ENCODE peak calls at places on chromosomes 5 and 9, in four cellular contexts. One of them, this sample, is unnamed.
A peak's percentile ranks its signal among the peaks of the same experiment; 100 is the strongest.

GRCh38 chr9:83936523-83936922 is 15.3 kb upstream of the KIF27 start:
- DNase-seq in HepG2: no peak
- DNase-seq in K562: no peak
- DNase-seq in GM12878: no peak
- DNase-seq in this sample: no peak

GRCh38 chr9:21228122-21228521 is at the start of gene IFNA17:
- DNase-seq in K562: no peak
- DNase-seq in GM12878: no peak
- DNase-seq in HepG2: no peak
- DNase-seq in this sample: no peak

GRCh38 chr9:124322618-124323432 is 65.1 kb downstream of the NEK6 start:
- DNase-seq in GM12878: no peak
- DNase-seq in K562: peak; percentile 36
- DNase-seq in HepG2: no peak
- DNase-seq in this sample: no peak

GRCh38 chr9:127557466-127557869 is 54.6 kb upstream of the STXBP1 start:
- DNase-seq in HepG2: no peak
- DNase-seq in GM12878: no peak
- DNase-seq in K562: no peak
- DNase-seq in this sample: no peak

GRCh38 chr5:62779010-62779422 is 200.4 kb downstream of the LRRC70 start:
- DNase-seq in K562: peak; percentile 45
- DNase-seq in GM12878: no peak
- DNase-seq in HepG2: peak; percentile 64
- DNase-seq in this sample: peak; percentile 63

GRCh38 chr9:134338394-134339182 is 12.3 kb downstream of the RXRA start:
- DNase-seq in K562: peak; percentile 92
- DNase-seq in GM12878: no peak
- DNase-seq in HepG2: no peak
- DNase-seq in this sample: no peak

GRCh38 chr5:137035480-137035878 is 463.6 kb downstream of the SPOCK1 start:
- DNase-seq in HepG2: no peak
- DNase-seq in K562: no peak
- DNase-seq in GM12878: no peak
- DNase-seq in this sample: no peak

GRCh38 chr5:178196986-178197385 is 7.3 kb upstream of the HNRNPAB start:
- DNase-seq in HepG2: peak; percentile 23
- DNase-seq in K562: peak; percentile 62
- DNase-seq in GM12878: no peak
- DNase-seq in this sample: no peak

GRCh38 chr5:40798012-40798855 is at the start of gene PRKAA1:
- DNase-seq in K562: peak; percentile 94
- DNase-seq in HepG2: peak; percentile 71
- DNase-seq in GM12878: peak; percentile 20
- DNase-seq in this sample: peak; percentile 90
- TF ChIP-seq FOXM1 in K562: no peak
- TF ChIP-seq FOXM1 in HepG2: no peak
- TF ChIP-seq FOXM1 in GM12878: no peak
- TF ChIP-seq FOXM1 in this sample: no peak

GRCh38 chr9:16329699-16330113 is 540.8 kb downstream of the BNC2 start:
- DNase-seq in HepG2: no peak
- DNase-seq in K562: no peak
- DNase-seq in GM12878: no peak
- DNase-seq in this sample: no peak
- TF ChIP-seq BHLHE40 in HepG2: no peak
- TF ChIP-seq BHLHE40 in K562: no peak
- TF ChIP-seq BHLHE40 in GM12878: no peak
- TF ChIP-seq BHLHE40 in this sample: no peak

GRCh38 chr9:36462245-36462644 is 62.2 kb upstream of the RNF38 start:
- DNase-seq in K562: no peak
- DNase-seq in HepG2: no peak
- DNase-seq in GM12878: no peak
- DNase-seq in this sample: no peak
- TF ChIP-seq FOXM1 in K562: no peak
- TF ChIP-seq FOXM1 in HepG2: no peak
- TF ChIP-seq FOXM1 in GM12878: no peak
- TF ChIP-seq FOXM1 in this sample: no peak

DNA sequence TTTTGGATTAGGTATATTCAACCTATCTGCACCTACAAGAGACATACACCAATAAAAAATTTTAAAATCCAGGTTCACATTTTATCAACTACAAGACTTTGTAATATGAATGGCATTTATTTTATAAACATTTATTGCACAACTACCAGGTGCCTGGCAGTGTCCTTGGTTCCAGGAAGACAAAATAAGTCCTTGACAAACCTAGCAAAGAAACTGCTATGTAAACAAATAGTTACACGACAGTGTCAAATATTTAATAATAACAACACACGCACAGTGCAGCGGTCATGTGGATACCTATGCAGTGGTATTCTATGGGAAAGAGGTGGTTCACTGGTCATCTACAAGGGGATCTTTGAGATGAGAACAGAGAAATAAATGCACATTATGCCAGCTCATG is 120.7 kb downstream of the MYO10 start:
- DNase-seq in HepG2: no peak
- DNase-seq in GM12878: no peak
- DNase-seq in K562: no peak
- DNase-seq in this sample: no peak
- TF ChIP-seq BHLHE40 in HepG2: no peak
- TF ChIP-seq BHLHE40 in GM12878: no peak
- TF ChIP-seq BHLHE40 in K562: no peak
- TF ChIP-seq BHLHE40 in this sample: no peak

This sample was measured in HEK293T.